ENCODE peak calls at places on chromosome 1, in nine cellular contexts. Y, O, V, P, H, I, B, M and F are unnamed samples.

GRCh38 chr1:74107394-74107793 is 90.6 kb downstream of the LRRIQ3 start:
- DNase-seq in Y (no peak), O (no peak), V (no peak), P (no peak), H (no peak), I (no peak), B (no peak), M (no peak), F (no peak)

GRCh38 chr1:11337536-11338350 is 64.7 kb downstream of the UBIAD1 start:
- DNase-seq in Y (peak; percentile 54), O (peak; percentile 69), V (peak; percentile 78), P (no peak), H (peak; percentile 42), I (peak; percentile 33), B (peak; percentile 68), M (no peak), F (no peak)

GRCh38 chr1:182563095-182563494 is 26.0 kb downstream of the RNASEL start:
- DNase-seq in Y (no peak), O (no peak), V (no peak), P (no peak), H (no peak), I (no peak), B (no peak), M (no peak), F (no peak)

GRCh38 chr1:233368106-233368783 is 40.7 kb downstream of the MAP3K21 start:
- DNase-seq in Y (peak; percentile 26), O (no peak), V (no peak), P (no peak), H (no peak), I (no peak), B (no peak), M (peak; percentile 16), F (no peak)

GRCh38 chr1:226798427-226799411 is 59.6 kb upstream of the ITPKB start:
- DNase-seq in Y (no peak), O (peak; percentile 67), V (no peak), P (no peak), H (no peak), I (no peak), B (peak; percentile 53), M (no peak), F (no peak)

GRCh38 chr1:246632584-246633168 is 66.4 kb downstream of the CNST start:
- DNase-seq in Y (no peak), O (no peak), V (no peak), P (no peak), H (no peak), I (no peak), B (no peak), M (peak; percentile 88), F (no peak)

GRCh38 chr1:119653839-119654170 is 5.7 kb upstream of the ZNF697 start:
- DNase-seq in Y (no peak), O (no peak), V (no peak), P (no peak), H (no peak), I (no peak), B (no peak), M (peak; percentile 18), F (no peak)

GRCh38 chr1:230326971-230327891 is 98.9 kb downstream of the PGBD5 start:
- DNase-seq in Y (no peak), O (no peak), V (no peak), P (no peak), H (no peak), I (no peak), B (no peak), M (no peak), F (no peak)

GRCh38 chr1:28966617-28967016 is 52.2 kb downstream of the EPB41 start:
- DNase-seq in Y (no peak), O (no peak), V (no peak), P (no peak), H (no peak), I (no peak), B (no peak), M (no peak), F (no peak)

GRCh38 chr1:223175032-223175431 is 32.0 kb upstream of the TLR5 start:
- DNase-seq in Y (peak; percentile 62), O (no peak), V (peak; percentile 56), P (no peak), H (no peak), I (no peak), B (no peak), M (peak; percentile 9), F (no peak)

GRCh38 chr1:203148127-203148526 is 20.6 kb downstream of the ADORA1 start:
- DNase-seq in Y (peak; percentile 57), O (no peak), V (no peak), P (no peak), H (no peak), I (no peak), B (no peak), M (no peak), F (no peak)

GRCh38 chr1:50329332-50329932 is 93.8 kb downstream of the DMRTA2 start:
- DNase-seq in Y (peak; percentile 37), O (no peak), V (no peak), P (no peak), H (no peak), I (no peak), B (no peak), M (no peak), F (no peak)

GRCh38 chr1:53305650-53306049 is 22.2 kb downstream of the LRP8 start:
- DNase-seq in Y (no peak), O (no peak), V (no peak), P (no peak), H (no peak), I (peak; percentile 40), B (no peak), M (no peak), F (no peak)

GRCh38 chr1:108686609-108687313 is 5.3 kb upstream of the PRPF38B start:
- DNase-seq in Y (no peak), O (no peak), V (no peak), P (no peak), H (no peak), I (no peak), B (no peak), M (peak; percentile 52), F (no peak)

GRCh38 chr1:70427976-70428375 is 16.9 kb downstream of the CTH start:
- DNase-seq in Y (peak; percentile 11), O (no peak), V (no peak), P (no peak), H (no peak), I (no peak), B (no peak), M (peak; percentile 39), F (no peak)

GRCh38 chr1:181604482-181604881 is 121.2 kb downstream of the CACNA1E start:
- DNase-seq in Y (no peak), O (no peak), V (no peak), P (no peak), H (no peak), I (no peak), B (no peak), M (no peak), F (no peak)

GRCh38 chr1:155773221-155773620 is 83.8 kb downstream of the GON4L start:
- DNase-seq in Y (peak; percentile 68), O (no peak), V (no peak), P (no peak), H (no peak), I (no peak), B (no peak), M (no peak), F (no peak)
- H3K36me3 ChIP-seq in Y (peaks cover 44% of the 10 kb centered on the region), O (peaks cover 88% of the 10 kb centered on the region), V (peaks cover 58% of the 10 kb centered on the region), P (peaks cover 77% of the 10 kb centered on the region), H (peaks cover 2% of the 10 kb centered on the region), I (peaks cover 76% of the 10 kb centered on the region), B (peaks cover 38% of the 10 kb centered on the region), M (peaks cover 53% of the 10 kb centered on the region), F (peaks cover 58% of the 10 kb centered on the region)

DNA sequence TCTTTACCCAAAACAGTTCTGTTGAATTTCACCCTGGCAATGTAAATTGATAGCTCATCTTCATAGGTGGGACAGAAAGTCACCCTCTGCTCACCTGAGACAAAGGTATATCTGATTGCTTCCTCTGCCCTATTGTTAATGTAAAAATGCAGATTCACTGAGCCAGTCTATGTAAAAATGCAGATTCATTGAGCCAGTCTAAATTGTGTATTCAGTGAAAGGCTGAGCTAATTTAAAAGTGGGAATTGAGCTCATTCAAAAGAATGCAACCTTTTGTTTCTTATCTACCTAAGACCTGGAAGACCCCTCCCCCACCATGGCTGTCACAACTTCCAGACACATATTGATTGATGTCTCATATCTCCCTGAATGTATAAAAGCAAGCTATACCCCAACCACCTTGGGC is 4.8 kb upstream of the MYSM1 start:
- DNase-seq in Y (no peak), O (no peak), V (no peak), P (no peak), H (no peak), I (no peak), B (no peak), M (no peak), F (no peak)
- H3K27ac ChIP-seq in Y (no peak overlapping the region), O (no peak overlapping the region), V (no peak overlapping the region), P (no peak overlapping the region), H (no peak overlapping the region), I (no peak overlapping the region), B (no peak overlapping the region), M (no peak overlapping the region), F (no peak overlapping the region)

GRCh38 chr1:40988280-40988679 is 8.8 kb downstream of the CTPS1 start:
- DNase-seq in Y (no peak), O (no peak), V (no peak), P (no peak), H (no peak), I (no peak), B (no peak), M (no peak), F (no peak)
- H3K36me3 ChIP-seq in Y (peaks cover 94% of the 10 kb centered on the region), O (peaks cover 89% of the 10 kb centered on the region), V (peaks cover 97% of the 10 kb centered on the region), P (peaks cover 63% of the 10 kb centered on the region), H (no peaks in the 10 kb centered on the region), I (peaks cover 14% of the 10 kb centered on the region), B (peaks cover 75% of the 10 kb centered on the region), M (peaks cover 43% of the 10 kb centered on the region), F (peaks cover 45% of the 10 kb centered on the region)

GRCh38 chr1:54887665-54888071 is 673 bp upstream of the DHCR24 start:
- DNase-seq in Y (no peak), O (no peak), V (no peak), P (peak; percentile 68), H (peak; percentile 68), I (no peak), B (no peak), M (no peak), F (no peak)
- H3K27ac ChIP-seq in Y (peak overlapping the region; percentile 96), O (no peak overlapping the region), V (peak overlapping the region; percentile 42), P (peak overlapping the region; percentile 31), H (peak overlapping the region; percentile 93), I (no peak overlapping the region), B (no peak overlapping the region), M (no peak overlapping the region), F (peak overlapping the region; percentile 8)

DNA sequence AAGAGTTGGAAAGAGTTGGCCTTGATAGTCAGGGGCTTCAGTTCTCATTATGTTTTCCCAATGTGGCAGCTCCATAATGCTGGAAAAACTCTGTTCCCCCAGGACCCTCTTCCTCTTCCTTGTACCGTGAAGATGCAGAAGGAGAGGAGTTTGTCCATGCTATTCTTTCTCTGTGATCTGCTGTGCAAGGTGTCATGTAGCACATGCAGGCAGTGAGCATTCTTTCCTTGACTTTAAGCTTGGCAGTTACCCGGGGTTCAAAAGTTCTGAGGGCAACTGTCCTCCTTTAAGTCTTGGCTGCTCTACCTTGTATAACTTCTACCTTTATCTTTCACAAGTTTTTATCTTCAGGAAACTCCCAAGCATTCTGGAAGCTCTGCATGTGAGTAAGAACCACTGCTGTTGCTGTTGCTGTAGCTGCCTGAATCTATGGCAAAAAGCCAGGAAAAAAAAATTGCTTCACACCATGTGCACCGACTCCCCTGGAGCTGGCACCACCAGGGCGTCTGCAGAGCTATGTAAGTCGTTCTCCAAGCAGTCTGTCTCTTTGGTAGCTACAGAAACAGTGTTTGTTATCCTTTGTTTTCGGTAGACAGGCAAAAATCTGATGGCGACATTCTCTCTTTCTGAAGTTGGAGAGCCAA is 42.7 kb upstream of the SLC16A1 start:
- DNase-seq in Y (no peak), O (no peak), V (no peak), P (peak; percentile 90), H (peak; percentile 79), I (peak; percentile 51), B (no peak), M (peak; percentile 71), F (peak; percentile 48)
- H3K36me3 ChIP-seq in Y (no peaks in the 10 kb centered on the region), O (peaks cover 7% of the 10 kb centered on the region), V (peaks cover 4% of the 10 kb centered on the region), P (no peaks in the 10 kb centered on the region), H (no peaks in the 10 kb centered on the region), I (no peaks in the 10 kb centered on the region), B (no peaks in the 10 kb centered on the region), M (peaks cover 1% of the 10 kb centered on the region), F (no peaks in the 10 kb centered on the region)